ENCODE peak calls at places on chromosomes 11 and 22, in ten cellular contexts. R, P, X, C, J, I, F, Z, B and K are unnamed samples.
A peak's percentile ranks its signal among the peaks of the same experiment; 100 is the strongest.

GRCh38 chr22:49548356-49549202 is 279.1 kb downstream of the BRD1 start:
- DNase-seq in R (peak; percentile 3), P (peak; percentile 50), X (no peak), C (no peak), J (no peak), I (peak; percentile 34), F (no peak), Z (no peak), B (no peak), K (no peak)

GRCh38 chr11:79942071-79942470 is 501.2 kb upstream of the TENM4 start:
- DNase-seq in R (no peak), P (no peak), X (no peak), C (no peak), J (no peak), I (no peak), F (no peak), Z (no peak), B (no peak), K (no peak)

GRCh38 chr11:12019337-12019736 is 10.9 kb upstream of the DKK3 start:
- DNase-seq in R (peak; percentile 54), P (no peak), X (no peak), C (no peak), J (no peak), I (no peak), F (no peak), Z (no peak), B (peak; percentile 97), K (no peak)

GRCh38 chr11:102800774-102801173 is 2.8 kb upstream of the MMP1 start:
- DNase-seq in R (no peak), P (peak; percentile 70), X (no peak), C (no peak), J (no peak), I (no peak), F (no peak), Z (no peak), B (no peak), K (no peak)

GRCh38 chr11:2103666-2104523 is 35.3 kb downstream of the IGF2 start:
- DNase-seq in R (peak; percentile 31), P (peak; percentile 55), X (peak; percentile 58), C (no peak), J (no peak), I (peak; percentile 46), F (no peak), Z (no peak), B (no peak), K (no peak)

GRCh38 chr11:78080818-78081495 is 1.3 kb upstream of the NDUFC2 start:
- DNase-seq in R (no peak), P (no peak), X (no peak), C (no peak), J (no peak), I (no peak), F (no peak), Z (no peak), B (peak; percentile 19), K (no peak)

GRCh38 chr11:31974737-31975136 is 116.1 kb upstream of the RCN1 start:
- DNase-seq in R (no peak), P (no peak), X (no peak), C (no peak), J (peak; percentile 48), I (no peak), F (no peak), Z (no peak), B (no peak), K (no peak)

GRCh38 chr22:42964994-42965699 is 49.8 kb downstream of the PACSIN2 start:
- DNase-seq in R (no peak), P (no peak), X (no peak), C (no peak), J (no peak), I (no peak), F (no peak), Z (no peak), B (no peak), K (no peak)

GRCh38 chr11:130874396-130874795 is 41.9 kb downstream of the SNX19 start:
- DNase-seq in R (no peak), P (no peak), X (no peak), C (no peak), J (no peak), I (no peak), F (no peak), Z (no peak), B (no peak), K (no peak)

GRCh38 chr11:16049611-16050010 is 306.7 kb downstream of the SOX6 start:
- DNase-seq in R (no peak), P (no peak), X (no peak), C (no peak), J (no peak), I (no peak), F (no peak), Z (no peak), B (no peak), K (no peak)

GRCh38 chr11:27467181-27467913 is 5.2 kb downstream of the LGR4 start:
- DNase-seq in R (no peak), P (no peak), X (no peak), C (no peak), J (peak; percentile 46), I (no peak), F (no peak), Z (no peak), B (no peak), K (peak; percentile 48)

GRCh38 chr22:23305922-23306374 is 125.6 kb downstream of the BCR start:
- DNase-seq in R (peak; percentile 89), P (peak; percentile 90), X (no peak), C (peak; percentile 70), J (no peak), I (peak; percentile 85), F (peak; percentile 64), Z (peak; percentile 69), B (peak; percentile 96), K (peak; percentile 57)

GRCh38 chr22:22080270-22080669 is 97.7 kb upstream of the TOP3B start:
- DNase-seq in R (no peak), P (no peak), X (no peak), C (no peak), J (no peak), I (no peak), F (no peak), Z (no peak), B (no peak), K (no peak)

GRCh38 chr11:17504330-17505107 is 27.9 kb upstream of the ABCC8 start:
- DNase-seq in R (peak; percentile 72), P (peak; percentile 91), X (peak; percentile 93), C (peak; percentile 59), J (peak; percentile 65), I (peak; percentile 92), F (peak; percentile 56), Z (peak; percentile 85), B (peak; percentile 60), K (peak; percentile 95)

GRCh38 chr11:65776710-65777141 is 4.0 kb downstream of the AP5B1 start:
- DNase-seq in R (no peak), P (peak; percentile 27), X (no peak), C (no peak), J (no peak), I (peak; percentile 75), F (no peak), Z (peak; percentile 12), B (no peak), K (peak; percentile 54)
- H3K4me1 ChIP-seq in R (peaks cover 9% of the 10 kb centered on the region), P (peaks cover 29% of the 10 kb centered on the region), X (peaks cover 59% of the 10 kb centered on the region), C (peaks cover 9% of the 10 kb centered on the region), J (peaks cover 11% of the 10 kb centered on the region), I (peaks cover 73% of the 10 kb centered on the region), F (peaks cover 11% of the 10 kb centered on the region), Z (peaks cover 15% of the 10 kb centered on the region), B (peaks cover 5% of the 10 kb centered on the region), K (peaks cover 69% of the 10 kb centered on the region)

DNA sequence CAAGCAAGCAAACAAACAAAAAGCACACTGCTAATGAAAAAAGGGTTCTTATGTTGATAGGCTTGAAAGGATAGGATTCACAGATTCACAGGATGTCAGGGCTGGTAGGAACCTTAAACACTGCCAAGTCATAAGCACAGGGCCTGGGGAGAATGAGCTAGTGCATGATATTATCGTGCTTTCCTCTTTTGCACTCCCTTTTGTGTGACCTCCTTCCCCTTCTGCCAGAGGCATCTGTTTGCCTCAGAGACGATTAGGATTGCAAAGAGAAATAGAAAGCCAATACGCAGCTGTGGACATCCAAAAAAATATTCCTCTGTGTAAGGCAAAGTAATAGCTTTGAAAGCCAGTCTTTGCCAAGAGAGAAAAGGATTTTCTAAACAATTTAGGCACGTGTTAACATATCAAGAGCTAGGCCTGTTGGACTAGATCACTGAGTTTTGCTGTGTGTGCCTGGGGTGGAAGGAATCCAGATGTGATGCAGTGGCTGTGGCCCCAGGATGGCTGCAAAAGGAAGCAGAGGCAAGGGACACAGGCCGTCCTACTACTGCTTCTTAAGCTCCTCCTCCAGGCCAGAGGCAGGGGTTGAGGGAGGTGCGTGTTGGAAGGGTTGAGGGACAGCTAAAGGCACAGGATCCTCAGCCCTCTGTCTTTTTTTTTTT is 30.6 kb downstream of the MCHR1 start:
- DNase-seq in R (peak; percentile 72), P (peak; percentile 90), X (no peak), C (no peak), J (peak; percentile 51), I (no peak), F (no peak), Z (no peak), B (no peak), K (no peak)
- TF ChIP-seq POLR2A in R (peak; percentile 8), P (no peak), X (no peak), C (no peak), J (no peak), I (no peak), F (no peak), Z (peak; percentile 25), B (no peak), K (no peak)

GRCh38 chr11:67274768-67275605 is 8.7 kb downstream of the GRK2 start:
- DNase-seq in R (peak; percentile 75), P (peak; percentile 70), X (peak; percentile 76), C (no peak), J (no peak), I (peak; percentile 93), F (no peak), Z (peak; percentile 76), B (no peak), K (peak; percentile 53)

GRCh38 chr11:67272327-67273259 is 6.3 kb downstream of the GRK2 start:
- DNase-seq in R (peak; percentile 35), P (peak; percentile 65), X (peak; percentile 75), C (no peak), J (no peak), I (peak; percentile 82), F (peak; percentile 11), Z (no peak), B (no peak), K (no peak)

GRCh38 chr11:67271212-67271547 is 4.9 kb downstream of the GRK2 start:
- DNase-seq in R (no peak), P (no peak), X (no peak), C (no peak), J (no peak), I (no peak), F (no peak), Z (no peak), B (no peak), K (no peak)

GRCh38 chr11:67271548-67272284 is 5.4 kb downstream of the GRK2 start:
- DNase-seq in R (peak; percentile 32), P (peak; percentile 62), X (peak; percentile 53), C (no peak), J (no peak), I (peak; percentile 88), F (peak; percentile 15), Z (no peak), B (no peak), K (no peak)

GRCh38 chr11:67273260-67273990 is 7.2 kb downstream of the GRK2 start:
- DNase-seq in R (peak; percentile 42), P (peak; percentile 67), X (peak; percentile 68), C (no peak), J (no peak), I (peak; percentile 81), F (peak; percentile 10), Z (no peak), B (no peak), K (no peak)
- H3K4me1 ChIP-seq in R (peaks cover 58% of the 10 kb centered on the region), P (peaks cover 100% of the 10 kb centered on the region), X (peaks cover 100% of the 10 kb centered on the region), C (peaks cover 94% of the 10 kb centered on the region), J (peaks cover 11% of the 10 kb centered on the region), I (peaks cover 100% of the 10 kb centered on the region), F (peaks cover 100% of the 10 kb centered on the region), Z (peaks cover 100% of the 10 kb centered on the region), B (peaks cover 37% of the 10 kb centered on the region), K (peaks cover 89% of the 10 kb centered on the region)

GRCh38 chr11:44095506-44096359 is at the start of gene EXT2:
- DNase-seq in R (peak; percentile 94), P (peak; percentile 94), X (peak; percentile 98), C (peak; percentile 78), J (peak; percentile 85), I (peak; percentile 98), F (peak; percentile 72), Z (peak; percentile 90), B (peak; percentile 84), K (peak; percentile 90)
- TF ChIP-seq POLR2A in R (peak; percentile 51), P (no peak), X (no peak), C (peak; percentile 56), J (peak; percentile 68), I (no peak), F (peak; percentile 59), Z (peak; percentile 80), B (peak; percentile 50), K (peak; percentile 72)